ENCODE peak calls at places on chromosomes 11 and 22, in four cellular contexts. K, B, P and G are unnamed samples.

GRCh38 chr22:43946391-43946680 is 8.9 kb upstream of the SAMM50 start:
- DNase-seq in P (peak), K (peak), B (no peak), G (no peak)

GRCh38 chr11:27313157-27313821 is 49.7 kb downstream of the CCDC34 start:
- DNase-seq in B (no peak), P (no peak), K (no peak), G (no peak)

GRCh38 chr11:73003083-73003482 is 139.0 kb downstream of the FCHSD2 start:
- DNase-seq in K (no peak), P (no peak), B (no peak), G (no peak)

GRCh38 chr11:79110308-79110707 is 330.5 kb downstream of the TENM4 start:
- DNase-seq in K (no peak), P (no peak), B (no peak), G (no peak)

GRCh38 chr11:35182317-35182939 is 43.5 kb downstream of the CD44 start:
- DNase-seq in K (no peak), B (no peak), P (no peak), G (no peak)

GRCh38 chr22:41480397-41480735 is 11.4 kb downstream of the ACO2 start:
- DNase-seq in K (peak), P (no peak), B (no peak), G (no peak)

GRCh38 chr11:2569321-2569721 is 124.5 kb downstream of the KCNQ1 start:
- DNase-seq in B (no peak), P (no peak), K (peak), G (no peak)

GRCh38 chr22:43230983-43231723 is 44.2 kb upstream of the TTLL12 start:
- DNase-seq in B (peak), P (peak), K (no peak), G (no peak)

GRCh38 chr22:30643055-30643875 is 7.7 kb downstream of the SLC35E4 start:
- DNase-seq in B (no peak), K (no peak), P (no peak), G (no peak)

GRCh38 chr11:26741036-26741435 is 19.2 kb upstream of the SLC5A12 start:
- DNase-seq in K (no peak), P (no peak), B (no peak), G (no peak)

GRCh38 chr11:7977251-7977917 is 9.8 kb upstream of the EIF3F start:
- DNase-seq in B (no peak), K (no peak), P (no peak), G (no peak)

GRCh38 chr11:75344761-75345454 is 6.6 kb downstream of the ARRB1 start:
- DNase-seq in P (no peak), B (no peak), K (no peak), G (no peak)

GRCh38 chr11:67572747-67573419 is 10.7 kb upstream of the GSTP1 start:
- DNase-seq in P (peak), K (no peak), B (peak), G (no peak)

GRCh38 chr11:116874251-116874650 is 36.8 kb upstream of the APOA1 start:
- DNase-seq in K (no peak), P (no peak), B (no peak), G (no peak)

GRCh38 chr22:22245935-22246525 is 1.4 kb downstream of the VPREB1 start:
- DNase-seq in P (no peak), B (no peak), K (no peak), G (no peak)

GRCh38 chr11:134652586-134653255 is 240.7 kb upstream of the B3GAT1 start:
- DNase-seq in P (no peak), K (no peak), B (no peak), G (no peak)

GRCh38 chr11:87322570-87322969 is 284.8 kb downstream of the TMEM135 start:
- DNase-seq in P (no peak), K (no peak), B (no peak), G (no peak)

GRCh38 chr11:45930031-45930794 is 7.8 kb downstream of the LARGE2 start:
- DNase-seq in P (no peak), B (peak), K (no peak), G (peak)

GRCh38 chr22:42720263-42721044 is at the start of gene A4GALT:
- DNase-seq in P (no peak), K (no peak), B (no peak), G (no peak)

GRCh38 chr11:88035271-88035670 is 140.0 kb downstream of the RAB38 start:
- DNase-seq in P (no peak), K (no peak), B (no peak), G (no peak)

GRCh38 chr11:57322881-57323467 is 1.8 kb downstream of the TNKS1BP1 start:
- DNase-seq in B (no peak), K (no peak), P (no peak), G (no peak)

GRCh38 chr11:23278121-23278520 is 417.8 kb upstream of the CCDC179 start:
- DNase-seq in B (no peak), K (no peak), P (no peak), G (no peak)

GRCh38 chr22:47965896-47966295 is 1203.4 kb downstream of the TBC1D22A start:
- DNase-seq in B (no peak), P (no peak), K (no peak), G (no peak)

GRCh38 chr11:91686700-91687099 is 537.9 kb upstream of the FAT3 start:
- DNase-seq in B (no peak), P (no peak), K (no peak), G (no peak)

GRCh38 chr11:117814766-117815261 is 9.7 kb downstream of the FXYD2 start:
- DNase-seq in B (no peak), P (peak), K (peak), G (no peak)

GRCh38 chr22:45886502-45886901 is 90.5 kb downstream of the WNT7B start:
- DNase-seq in K (peak), B (no peak), P (no peak), G (no peak)

GRCh38 chr22:34067031-34067430 is 146.8 kb upstream of the LARGE1 start:
- DNase-seq in K (no peak), P (no peak), B (no peak), G (no peak)

GRCh38 chr22:50530857-50531545 is 1.2 kb upstream of the TYMP start:
- DNase-seq in K (no peak), P (peak), B (peak), G (no peak)

GRCh38 chr22:45777852-45778172 is 106.2 kb downstream of the ATXN10 start:
- DNase-seq in P (no peak), B (no peak), K (no peak), G (no peak)

GRCh38 chr11:119486691-119487259 is 63.8 kb upstream of the THY1 start:
- DNase-seq in K (peak), P (no peak), B (no peak), G (no peak)

GRCh38 chr11:12114487-12115033 is 4.2 kb downstream of the MICAL2 start:
- DNase-seq in B (no peak), K (no peak), P (no peak), G (no peak)

GRCh38 chr11:2327032-2327431 is 25.2 kb downstream of the TSPAN32 start:
- DNase-seq in P (no peak), B (no peak), K (no peak), G (no peak)

GRCh38 chr11:75691804-75692203 is 23.0 kb upstream of the MAP6 start:
- DNase-seq in P (no peak), K (no peak), B (no peak), G (no peak)

GRCh38 chr11:132300283-132300682 is 929.9 kb downstream of the NTM start:
- DNase-seq in K (no peak), B (peak), P (no peak), G (no peak)

GRCh38 chr11:120331301-120331966 is 4.8 kb upstream of the ARHGEF12 start:
- DNase-seq in B (no peak), P (no peak), K (no peak), G (no peak)

GRCh38 chr11:66933508-66933907 is 24.7 kb downstream of the PC start:
- DNase-seq in B (no peak), P (no peak), K (no peak), G (no peak)

GRCh38 chr11:63610604-63611394 is 3.4 kb downstream of the PLAAT3 start:
- DNase-seq in B (no peak), K (no peak), P (peak), G (no peak)

GRCh38 chr11:93890441-93891051 is 40.1 kb upstream of the VSTM5 start:
- DNase-seq in P (no peak), B (no peak), K (no peak), G (no peak)